ENCODE peak calls at places on chromosome 20, in four cellular contexts. P is dorsolateral prefrontal cortex, X is NCI-H1092, K is mucosa of gallbladder. W is an unnamed sample.

GRCh38 chr20:23251779-23252178 is 98.8 kb upstream of the NXT1 start:
- DNase-seq in K (no peak), P (no peak), X (no peak), W (no peak)

GRCh38 chr20:44686934-44687333 is 28.2 kb upstream of the CCN5 start:
- DNase-seq in X (no peak), K (no peak), P (no peak), W (no peak)

GRCh38 chr20:47529840-47530239 is 28.2 kb downstream of the NCOA3 start:
- DNase-seq in K (no peak), P (no peak), X (no peak), W (no peak)

GRCh38 chr20:23966927-23967615 is 21.5 kb downstream of the GGTLC1 start:
- DNase-seq in X (no peak), K (no peak), P (no peak), W (no peak)

GRCh38 chr20:12535316-12535715 is 473.5 kb upstream of the SPTLC3 start:
- DNase-seq in P (no peak), K (no peak), X (no peak), W (no peak)

GRCh38 chr20:32112862-32113261 is 3.3 kb downstream of the TM9SF4 start:
- DNase-seq in P (no peak), X (no peak), K (no peak), W (peak)

GRCh38 chr20:48725589-48725991 is 102.2 kb downstream of the PREX1 start:
- DNase-seq in K (no peak), X (no peak), P (no peak), W (no peak)

GRCh38 chr20:23622839-23623343 is 14.9 kb downstream of the CST3 start:
- DNase-seq in P (no peak), X (no peak), K (peak), W (peak)

GRCh38 chr20:17699931-17700351 is at the start of gene BANF2:
- DNase-seq in X (no peak), K (no peak), P (no peak), W (no peak)

GRCh38 chr20:57313230-57313629 is 16.4 kb upstream of the SPO11 start:
- DNase-seq in P (no peak), K (no peak), X (no peak), W (no peak)

GRCh38 chr20:41232971-41233926 is 84.3 kb downstream of the ZHX3 start:
- DNase-seq in X (no peak), K (no peak), P (no peak), W (no peak)